ENCODE peak calls at places on chromosome 18, in seven cellular contexts. One of them, this sample, is unnamed.

GRCh38 chr18:76984193-76985155 is 148.1 kb downstream of the MBP start:
- DNase-seq in IMR-90: no peak
- DNase-seq in cardiac muscle cell: no peak
- DNase-seq in hepatocyte: no peak
- DNase-seq in upper lobe of right lung: peak
- DNase-seq in astrocyte of the spinal cord: no peak
- DNase-seq in pancreas: peak
- DNase-seq in this sample: peak

GRCh38 chr18:75896865-75897264 is 469.4 kb upstream of the SMIM21 start:
- DNase-seq in upper lobe of right lung: no peak
- DNase-seq in IMR-90: no peak
- DNase-seq in cardiac muscle cell: no peak
- DNase-seq in astrocyte of the spinal cord: no peak
- DNase-seq in hepatocyte: peak
- DNase-seq in pancreas: no peak
- DNase-seq in this sample: no peak

GRCh38 chr18:2433366-2433765 is 137.9 kb downstream of the METTL4 start:
- DNase-seq in upper lobe of right lung: no peak
- DNase-seq in pancreas: no peak
- DNase-seq in IMR-90: no peak
- DNase-seq in astrocyte of the spinal cord: no peak
- DNase-seq in hepatocyte: no peak
- DNase-seq in cardiac muscle cell: no peak
- DNase-seq in this sample: no peak

GRCh38 chr18:41021089-41021488 is 933.9 kb upstream of the PIK3C3 start:
- DNase-seq in IMR-90: no peak
- DNase-seq in astrocyte of the spinal cord: no peak
- DNase-seq in hepatocyte: no peak
- DNase-seq in pancreas: no peak
- DNase-seq in cardiac muscle cell: no peak
- DNase-seq in upper lobe of right lung: no peak
- DNase-seq in this sample: no peak

GRCh38 chr18:61738042-61738441 is 154.8 kb downstream of the RNF152 start:
- DNase-seq in upper lobe of right lung: no peak
- DNase-seq in pancreas: no peak
- DNase-seq in astrocyte of the spinal cord: no peak
- DNase-seq in IMR-90: no peak
- DNase-seq in cardiac muscle cell: no peak
- DNase-seq in hepatocyte: no peak
- DNase-seq in this sample: peak

GRCh38 chr18:22831441-22831904 is 101.7 kb upstream of the RBBP8 start:
- DNase-seq in hepatocyte: peak
- DNase-seq in IMR-90: peak
- DNase-seq in upper lobe of right lung: no peak
- DNase-seq in cardiac muscle cell: peak
- DNase-seq in astrocyte of the spinal cord: peak
- DNase-seq in pancreas: no peak
- DNase-seq in this sample: no peak

GRCh38 chr18:75207298-75208054 is 1.5 kb downstream of the PTGR3 start:
- DNase-seq in IMR-90: peak
- DNase-seq in cardiac muscle cell: no peak
- DNase-seq in pancreas: no peak
- DNase-seq in hepatocyte: no peak
- DNase-seq in astrocyte of the spinal cord: peak
- DNase-seq in upper lobe of right lung: no peak
- DNase-seq in this sample: no peak

GRCh38 chr18:45838302-45839070 is 13.0 kb downstream of the SIGLEC15 start:
- DNase-seq in hepatocyte: no peak
- DNase-seq in pancreas: peak
- DNase-seq in IMR-90: no peak
- DNase-seq in astrocyte of the spinal cord: no peak
- DNase-seq in upper lobe of right lung: no peak
- DNase-seq in cardiac muscle cell: no peak
- DNase-seq in this sample: no peak

GRCh38 chr18:57748770-57749603 is 54.1 kb downstream of the ATP8B1 start:
- DNase-seq in astrocyte of the spinal cord: peak
- DNase-seq in IMR-90: peak
- DNase-seq in pancreas: no peak
- DNase-seq in upper lobe of right lung: no peak
- DNase-seq in cardiac muscle cell: peak
- DNase-seq in hepatocyte: peak
- DNase-seq in this sample: no peak

GRCh38 chr18:47893047-47893446 is 37.4 kb downstream of the SMAD2 start:
- DNase-seq in hepatocyte: no peak
- DNase-seq in pancreas: no peak
- DNase-seq in cardiac muscle cell: no peak
- DNase-seq in upper lobe of right lung: no peak
- DNase-seq in astrocyte of the spinal cord: no peak
- DNase-seq in IMR-90: no peak
- DNase-seq in this sample: no peak

GRCh38 chr18:68316636-68317035 is 398.3 kb downstream of the TMX3 start:
- DNase-seq in cardiac muscle cell: peak
- DNase-seq in upper lobe of right lung: no peak
- DNase-seq in astrocyte of the spinal cord: peak
- DNase-seq in IMR-90: peak
- DNase-seq in hepatocyte: no peak
- DNase-seq in pancreas: no peak
- DNase-seq in this sample: no peak
- H3K4me3 ChIP-seq in cardiac muscle cell: no peak
- H3K4me3 ChIP-seq in upper lobe of right lung: no peak
- H3K4me3 ChIP-seq in astrocyte of the spinal cord: no peak
- H3K4me3 ChIP-seq in IMR-90: no peak
- H3K4me3 ChIP-seq in hepatocyte: no peak
- H3K4me3 ChIP-seq in pancreas: no peak
- H3K4me3 ChIP-seq in this sample: peak

GRCh38 chr18:43789234-43790000 is 512.1 kb upstream of the SYT4 start:
- DNase-seq in upper lobe of right lung: no peak
- DNase-seq in hepatocyte: peak
- DNase-seq in astrocyte of the spinal cord: peak
- DNase-seq in IMR-90: no peak
- DNase-seq in pancreas: no peak
- DNase-seq in cardiac muscle cell: peak
- DNase-seq in this sample: no peak
- TF ChIP-seq CTCF in upper lobe of right lung: no peak
- TF ChIP-seq CTCF in hepatocyte: peak
- TF ChIP-seq CTCF in astrocyte of the spinal cord: peak
- TF ChIP-seq CTCF in IMR-90: no peak
- TF ChIP-seq CTCF in pancreas: no peak
- TF ChIP-seq CTCF in cardiac muscle cell: peak
- TF ChIP-seq CTCF in this sample: no peak

GRCh38 chr18:78561757-78562445 is 417.7 kb upstream of the SALL3 start:
- DNase-seq in upper lobe of right lung: no peak
- DNase-seq in cardiac muscle cell: no peak
- DNase-seq in pancreas: no peak
- DNase-seq in astrocyte of the spinal cord: peak
- DNase-seq in hepatocyte: no peak
- DNase-seq in IMR-90: no peak
- DNase-seq in this sample: no peak
- H3K4me3 ChIP-seq in upper lobe of right lung: no peak
- H3K4me3 ChIP-seq in cardiac muscle cell: no peak
- H3K4me3 ChIP-seq in pancreas: no peak
- H3K4me3 ChIP-seq in astrocyte of the spinal cord: no peak
- H3K4me3 ChIP-seq in hepatocyte: no peak
- H3K4me3 ChIP-seq in IMR-90: no peak
- H3K4me3 ChIP-seq in this sample: no peak

GRCh38 chr18:36769172-36769571 is 59.6 kb downstream of the TPGS2 start:
- DNase-seq in astrocyte of the spinal cord: peak
- DNase-seq in hepatocyte: no peak
- DNase-seq in cardiac muscle cell: no peak
- DNase-seq in pancreas: no peak
- DNase-seq in upper lobe of right lung: no peak
- DNase-seq in IMR-90: peak
- DNase-seq in this sample: no peak

GRCh38 chr18:36771246-36771645 is 57.6 kb downstream of the TPGS2 start:
- DNase-seq in upper lobe of right lung: no peak
- DNase-seq in hepatocyte: no peak
- DNase-seq in cardiac muscle cell: no peak
- DNase-seq in IMR-90: no peak
- DNase-seq in astrocyte of the spinal cord: no peak
- DNase-seq in pancreas: no peak
- DNase-seq in this sample: no peak

GRCh38 chr18:36770315-36770946 is 58.4 kb downstream of the TPGS2 start:
- DNase-seq in IMR-90: no peak
- DNase-seq in upper lobe of right lung: no peak
- DNase-seq in pancreas: no peak
- DNase-seq in cardiac muscle cell: no peak
- DNase-seq in astrocyte of the spinal cord: no peak
- DNase-seq in hepatocyte: no peak
- DNase-seq in this sample: no peak

GRCh38 chr18:36772339-36772738 is 56.5 kb downstream of the TPGS2 start:
- DNase-seq in hepatocyte: no peak
- DNase-seq in cardiac muscle cell: no peak
- DNase-seq in astrocyte of the spinal cord: no peak
- DNase-seq in pancreas: no peak
- DNase-seq in upper lobe of right lung: no peak
- DNase-seq in IMR-90: peak
- DNase-seq in this sample: no peak

GRCh38 chr18:36769611-36770314 is 59.0 kb downstream of the TPGS2 start:
- DNase-seq in pancreas: peak
- DNase-seq in upper lobe of right lung: no peak
- DNase-seq in IMR-90: no peak
- DNase-seq in hepatocyte: no peak
- DNase-seq in cardiac muscle cell: peak
- DNase-seq in astrocyte of the spinal cord: no peak
- DNase-seq in this sample: no peak
- TF ChIP-seq CTCF in pancreas: peak
- TF ChIP-seq CTCF in upper lobe of right lung: peak
- TF ChIP-seq CTCF in IMR-90: peak
- TF ChIP-seq CTCF in hepatocyte: peak
- TF ChIP-seq CTCF in cardiac muscle cell: peak
- TF ChIP-seq CTCF in astrocyte of the spinal cord: peak
- TF ChIP-seq CTCF in this sample: no peak

DNA sequence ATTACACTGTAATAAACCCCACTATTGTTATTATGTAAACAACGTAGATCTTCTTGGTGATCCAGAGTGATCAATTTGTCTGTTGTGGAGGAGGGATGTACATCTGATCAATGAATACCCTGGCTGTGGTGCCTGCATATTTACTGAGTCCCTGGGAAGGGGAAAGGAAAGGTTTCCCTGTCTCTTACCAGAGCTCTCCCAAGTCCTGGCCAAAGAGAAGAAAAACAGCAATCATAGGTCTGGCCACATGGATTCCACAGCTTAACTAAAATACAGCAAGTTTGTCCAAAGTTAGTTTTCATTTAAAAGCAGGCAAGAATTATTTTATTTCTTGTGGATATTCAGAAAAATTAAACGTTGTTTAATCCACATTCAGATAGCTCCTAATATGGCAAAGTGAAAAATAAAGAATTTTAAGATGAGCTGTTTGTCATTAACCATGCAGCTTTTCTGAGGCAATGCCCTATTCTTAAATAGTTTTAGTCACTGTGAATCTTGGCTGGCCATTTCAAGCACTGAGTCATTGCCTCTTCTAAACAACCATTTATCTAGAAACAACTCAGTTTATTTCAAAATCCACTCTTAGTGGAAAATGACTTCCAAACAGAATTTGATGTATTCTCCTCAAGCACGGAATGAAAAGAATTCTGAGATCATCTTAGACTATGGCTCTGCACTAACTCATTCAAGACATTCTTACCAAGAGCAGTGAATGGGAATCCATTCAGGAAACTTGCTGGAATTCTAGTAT is 1004.4 kb upstream of the CDH2 start:
- DNase-seq in cardiac muscle cell: peak
- DNase-seq in hepatocyte: peak
- DNase-seq in astrocyte of the spinal cord: peak
- DNase-seq in IMR-90: peak
- DNase-seq in upper lobe of right lung: no peak
- DNase-seq in pancreas: no peak
- DNase-seq in this sample: no peak
- H3K4me3 ChIP-seq in cardiac muscle cell: no peak
- H3K4me3 ChIP-seq in hepatocyte: no peak
- H3K4me3 ChIP-seq in astrocyte of the spinal cord: no peak
- H3K4me3 ChIP-seq in IMR-90: no peak
- H3K4me3 ChIP-seq in upper lobe of right lung: no peak
- H3K4me3 ChIP-seq in pancreas: no peak
- H3K4me3 ChIP-seq in this sample: peak

GRCh38 chr18:31683968-31684278 is 458 bp downstream of the B4GALT6 start:
- DNase-seq in hepatocyte: no peak
- DNase-seq in astrocyte of the spinal cord: peak
- DNase-seq in IMR-90: no peak
- DNase-seq in cardiac muscle cell: no peak
- DNase-seq in upper lobe of right lung: no peak
- DNase-seq in pancreas: no peak
- DNase-seq in this sample: no peak

GRCh38 chr18:31686572-31686971 is 2.2 kb upstream of the B4GALT6 start:
- DNase-seq in pancreas: no peak
- DNase-seq in hepatocyte: no peak
- DNase-seq in upper lobe of right lung: no peak
- DNase-seq in astrocyte of the spinal cord: no peak
- DNase-seq in cardiac muscle cell: no peak
- DNase-seq in IMR-90: no peak
- DNase-seq in this sample: no peak

GRCh38 chr18:31683106-31683505 is 1.3 kb downstream of the B4GALT6 start:
- DNase-seq in cardiac muscle cell: no peak
- DNase-seq in astrocyte of the spinal cord: no peak
- DNase-seq in IMR-90: no peak
- DNase-seq in hepatocyte: no peak
- DNase-seq in pancreas: no peak
- DNase-seq in upper lobe of right lung: no peak
- DNase-seq in this sample: no peak

GRCh38 chr18:31685097-31686082 is 1.0 kb upstream of the B4GALT6 start:
- DNase-seq in hepatocyte: peak
- DNase-seq in IMR-90: peak
- DNase-seq in upper lobe of right lung: peak
- DNase-seq in astrocyte of the spinal cord: peak
- DNase-seq in pancreas: peak
- DNase-seq in cardiac muscle cell: peak
- DNase-seq in this sample: no peak

GRCh38 chr18:31684279-31685096 is at the start of gene B4GALT6:
- DNase-seq in cardiac muscle cell: peak
- DNase-seq in IMR-90: no peak
- DNase-seq in pancreas: peak
- DNase-seq in upper lobe of right lung: peak
- DNase-seq in astrocyte of the spinal cord: peak
- DNase-seq in hepatocyte: peak
- DNase-seq in this sample: no peak
- TF ChIP-seq CTCF in cardiac muscle cell: no peak
- TF ChIP-seq CTCF in IMR-90: no peak
- TF ChIP-seq CTCF in pancreas: no peak
- TF ChIP-seq CTCF in upper lobe of right lung: no peak
- TF ChIP-seq CTCF in astrocyte of the spinal cord: no peak
- TF ChIP-seq CTCF in hepatocyte: no peak
- TF ChIP-seq CTCF in this sample: no peak

GRCh38 chr18:48929951-48930713 is 20.6 kb downstream of the SMAD7 start:
- DNase-seq in IMR-90: peak
- DNase-seq in upper lobe of right lung: peak
- DNase-seq in astrocyte of the spinal cord: peak
- DNase-seq in pancreas: peak
- DNase-seq in cardiac muscle cell: peak
- DNase-seq in hepatocyte: peak
- DNase-seq in this sample: peak
- H3K4me3 ChIP-seq in IMR-90: no peak
- H3K4me3 ChIP-seq in upper lobe of right lung: peak
- H3K4me3 ChIP-seq in astrocyte of the spinal cord: no peak
- H3K4me3 ChIP-seq in pancreas: no peak
- H3K4me3 ChIP-seq in cardiac muscle cell: peak
- H3K4me3 ChIP-seq in hepatocyte: no peak
- H3K4me3 ChIP-seq in this sample: peak

This sample was measured in coronary artery.